ENCODE peak calls at places on chromosomes 5 and 9, in ten cellular contexts. N is GDM1; Z is AG04449; G is posterior cingulate gyrus; R is omental fat pad; U is Ammon's horn; A is fibroblast of the conjunctiva; H is dermis microvascular lymphatic vessel endothelial cell; T is activated CD8-positive, alpha-beta T cell treated with anti-CD3 and anti-CD28 coated beads, Interleukin-2, amount 10 ng/mL, durations not matched to agents 7 days and 5 days; J is SK-N-MC. V is an unnamed sample.

GRCh38 chr5:105931782-105932489 is 1738.8 kb downstream of the EFNA5 start:
- DNase-seq in Z (peak), U (no peak), H (no peak), T (no peak), N (no peak), J (no peak), A (no peak), G (no peak), R (no peak), V (peak)

GRCh38 chr9:114006931-114007691 is 71.0 kb downstream of the AMBP start:
- DNase-seq in N (no peak), U (no peak), Z (no peak), A (no peak), J (no peak), H (no peak), T (no peak), G (no peak), R (peak), V (no peak)

GRCh38 chr5:94378062-94378461 is 240.3 kb downstream of the KIAA0825 start:
- DNase-seq in A (no peak), Z (no peak), R (no peak), U (no peak), J (no peak), H (no peak), T (no peak), G (no peak), N (no peak), V (no peak)

GRCh38 chr9:89808801-89809200 is 204.0 kb downstream of the GADD45G start:
- DNase-seq in Z (no peak), A (no peak), G (no peak), T (no peak), J (no peak), R (no peak), N (no peak), U (no peak), H (no peak), V (no peak)

GRCh38 chr5:56200856-56201638 is 32.1 kb downstream of the ANKRD55 start:
- DNase-seq in U (peak), Z (no peak), R (no peak), N (peak), G (no peak), T (peak), J (peak), H (peak), A (peak), V (peak)

GRCh38 chr9:87158779-87159178 is 211.5 kb upstream of the GAS1 start:
- DNase-seq in A (no peak), H (no peak), Z (no peak), G (no peak), N (no peak), U (no peak), J (no peak), R (no peak), T (no peak), V (no peak)

GRCh38 chr5:43038523-43038989 is 1.6 kb downstream of the ANXA2R start:
- DNase-seq in Z (no peak), H (no peak), A (no peak), J (no peak), G (no peak), T (peak), U (no peak), N (peak), R (no peak), V (no peak)

GRCh38 chr9:83061036-83061435 is 1.9 kb downstream of the RASEF start:
- DNase-seq in Z (no peak), H (no peak), N (no peak), A (no peak), T (no peak), R (no peak), J (no peak), G (no peak), U (no peak), V (no peak)

GRCh38 chr5:175517824-175518450 is 39.6 kb downstream of the SFXN1 start:
- DNase-seq in A (no peak), H (no peak), G (no peak), J (no peak), N (no peak), T (peak), R (no peak), U (peak), Z (peak), V (peak)

GRCh38 chr9:91033802-91034201 is 232.2 kb downstream of the SYK start:
- DNase-seq in T (peak), R (no peak), G (no peak), J (no peak), U (no peak), A (no peak), H (no peak), Z (no peak), N (no peak), V (no peak)

GRCh38 chr9:79246170-79246569 is 325.6 kb upstream of the TLE4 start:
- DNase-seq in J (no peak), Z (no peak), H (no peak), T (no peak), N (no peak), U (no peak), G (no peak), A (no peak), R (no peak), V (no peak)

GRCh38 chr5:142686210-142686734 is 382 bp upstream of the FGF1 start:
- DNase-seq in G (no peak), H (no peak), Z (no peak), R (no peak), A (no peak), J (no peak), N (no peak), U (peak), T (no peak), V (no peak)

GRCh38 chr9:37146372-37146771 is 26.0 kb downstream of the ZCCHC7 start:
- DNase-seq in U (no peak), A (no peak), T (no peak), Z (no peak), G (no peak), R (no peak), N (peak), H (no peak), J (peak), V (no peak)

GRCh38 chr9:86977205-86977835 is 30.0 kb upstream of the GAS1 start:
- DNase-seq in T (no peak), G (no peak), R (no peak), N (no peak), U (no peak), J (no peak), A (no peak), H (no peak), Z (peak), V (no peak)

GRCh38 chr5:118687671-118688621 is 300.4 kb downstream of the DTWD2 start:
- DNase-seq in J (no peak), U (no peak), T (no peak), H (no peak), A (no peak), Z (no peak), G (no peak), N (no peak), R (no peak), V (no peak)

GRCh38 chr9:127588740-127589506 is 23.2 kb upstream of the STXBP1 start:
- DNase-seq in N (no peak), A (no peak), T (no peak), Z (no peak), R (no peak), J (no peak), H (no peak), G (no peak), U (no peak), V (no peak)

GRCh38 chr5:134142806-134143205 is 28.3 kb downstream of the TCF7 start:
- DNase-seq in R (peak), H (no peak), A (no peak), U (no peak), J (no peak), N (no peak), T (peak), Z (no peak), G (peak), V (no peak)

GRCh38 chr9:91933556-91934352 is 16.3 kb downstream of the ROR2 start:
- DNase-seq in R (no peak), A (no peak), H (no peak), G (no peak), N (no peak), J (no peak), U (no peak), T (no peak), Z (no peak), V (no peak)

GRCh38 chr5:178637356-178638069 is 10.7 kb upstream of the CLK4 start:
- DNase-seq in N (no peak), J (no peak), G (no peak), H (no peak), R (no peak), T (no peak), U (no peak), Z (no peak), A (no peak), V (no peak)

GRCh38 chr5:177351392-177352329 is at the start of gene LMAN2:
- DNase-seq in Z (peak), R (peak), N (peak), H (peak), A (peak), J (peak), G (peak), T (peak), U (peak), V (peak)

GRCh38 chr5:96017951-96018350 is 56.3 kb upstream of the ELL2 start:
- DNase-seq in R (no peak), G (no peak), T (no peak), N (no peak), H (no peak), A (peak), Z (peak), J (no peak), U (no peak), V (peak)

GRCh38 chr5:14180437-14180836 is 37.3 kb downstream of the TRIO start:
- DNase-seq in N (no peak), R (no peak), Z (no peak), J (no peak), G (no peak), A (no peak), U (no peak), T (no peak), H (no peak), V (no peak)

GRCh38 chr5:179268966-179269693 is 76.1 kb downstream of the ADAMTS2 start:
- DNase-seq in Z (no peak), A (no peak), R (peak), H (no peak), T (no peak), G (peak), U (no peak), N (no peak), J (no peak), V (no peak)

GRCh38 chr9:76230961-76231360 is 163.3 kb downstream of the RFK start:
- DNase-seq in U (no peak), J (no peak), H (no peak), A (no peak), R (no peak), G (no peak), N (no peak), Z (no peak), T (no peak), V (no peak)

GRCh38 chr9:91864372-91864771 is 85.7 kb downstream of the ROR2 start:
- DNase-seq in H (no peak), N (no peak), R (no peak), A (no peak), Z (no peak), J (no peak), G (peak), U (no peak), T (no peak), V (no peak)

GRCh38 chr9:68492801-68493200 is 47.9 kb downstream of the TMEM252 start:
- DNase-seq in T (no peak), R (no peak), A (no peak), J (no peak), Z (no peak), H (no peak), U (peak), G (no peak), N (no peak), V (no peak)

GRCh38 chr9:17793713-17794622 is 215.1 kb downstream of the SH3GL2 start:
- DNase-seq in R (no peak), H (no peak), U (no peak), G (peak), J (no peak), Z (no peak), T (no peak), N (no peak), A (no peak), V (peak)

GRCh38 chr9:109986423-109987055 is 206.5 kb downstream of the PALM2AKAP2 start:
- DNase-seq in G (no peak), H (peak), Z (peak), A (peak), T (no peak), R (no peak), U (no peak), N (no peak), J (no peak), V (peak)

GRCh38 chr5:93421987-93422391 is 159.0 kb downstream of the NR2F1-AS1 start:
- DNase-seq in A (no peak), J (no peak), Z (no peak), N (no peak), T (no peak), H (no peak), R (no peak), G (peak), U (peak), V (no peak)

GRCh38 chr5:156473271-156473935 is 146.4 kb downstream of the SGCD start:
- DNase-seq in N (no peak), U (no peak), Z (no peak), H (no peak), J (no peak), G (no peak), A (no peak), T (no peak), R (no peak), V (no peak)

GRCh38 chr9:93009337-93010015 is 49.0 kb upstream of the SUSD3 start:
- DNase-seq in G (no peak), A (no peak), N (no peak), R (no peak), T (no peak), Z (no peak), U (no peak), J (no peak), H (no peak), V (no peak)

GRCh38 chr5:172943283-172943841 is 15.9 kb upstream of the RPL26L1 start:
- DNase-seq in N (peak), Z (peak), G (no peak), J (peak), U (peak), A (no peak), T (no peak), R (no peak), H (no peak), V (peak)

GRCh38 chr5:136004436-136004835 is 24.4 kb upstream of the TGFBI start:
- DNase-seq in U (no peak), T (no peak), J (no peak), A (no peak), N (no peak), Z (no peak), R (no peak), H (no peak), G (no peak), V (no peak)

GRCh38 chr5:105807251-105807650 is 1863.5 kb downstream of the EFNA5 start:
- DNase-seq in T (no peak), G (no peak), Z (peak), N (no peak), J (no peak), H (no peak), A (no peak), R (no peak), U (no peak), V (no peak)

GRCh38 chr5:138467711-138468132 is 2.4 kb downstream of the EGR1 start:
- DNase-seq in N (no peak), H (no peak), R (no peak), Z (no peak), A (no peak), G (no peak), J (no peak), T (no peak), U (no peak), V (no peak)

GRCh38 chr9:129520981-129521380 is 99.9 kb downstream of the C9orf50 start:
- DNase-seq in G (peak), R (no peak), J (no peak), A (no peak), U (peak), N (no peak), T (no peak), H (no peak), Z (no peak), V (no peak)